ENCODE peak calls at places on chromosomes 1 and 21, in five cellular contexts. Y is WERI-Rb-1, R is IMR-90, M is heart left ventricle, J is adrenal gland. L is an unnamed sample.

GRCh38 chr1:29453502-29454240 is 217.3 kb downstream of the PTPRU start:
- DNase-seq in Y (peak), R (peak), M (no peak), J (peak), L (peak)

GRCh38 chr1:27031235-27032118 is 18.8 kb upstream of the TENT5B start:
- DNase-seq in Y (no peak), R (peak), M (peak), J (peak), L (peak)

GRCh38 chr1:201714542-201715276 is 114.2 kb upstream of the IPO9 start:
- DNase-seq in Y (no peak), R (peak), M (peak), J (peak), L (peak)

GRCh38 chr21:43903451-43904091 is 38.5 kb downstream of the AGPAT3 start:
- DNase-seq in Y (peak), R (no peak), M (no peak), J (peak), L (no peak)

GRCh38 chr1:85568660-85569059 is 11.9 kb upstream of the CCN1 start:
- DNase-seq in Y (no peak), R (no peak), M (no peak), J (no peak), L (no peak)

GRCh38 chr1:191022856-191023255 is 545.2 kb upstream of the BRINP3 start:
- DNase-seq in Y (no peak), R (peak), M (no peak), J (no peak), L (no peak)

GRCh38 chr1:145956776-145957442 is 908 bp downstream of the LIX1L start:
- DNase-seq in Y (no peak), R (peak), M (peak), J (peak), L (peak)

GRCh38 chr1:11729155-11729497 is 6.8 kb upstream of the AGTRAP start:
- DNase-seq in Y (no peak), R (no peak), M (no peak), J (no peak), L (no peak)

GRCh38 chr1:8595919-8596318 is 221.5 kb downstream of the RERE start:
- DNase-seq in Y (no peak), R (peak), M (no peak), J (no peak), L (no peak)

GRCh38 chr21:33870768-33871167 is 44.8 kb downstream of the ATP5PO start:
- DNase-seq in Y (no peak), R (peak), M (no peak), J (no peak), L (no peak)

GRCh38 chr1:147245586-147246021 is 3.1 kb downstream of the CHD1L start:
- DNase-seq in Y (no peak), R (no peak), M (no peak), J (no peak), L (no peak)

GRCh38 chr1:178464566-178464965 is 32.2 kb downstream of the CLEC20A start:
- DNase-seq in Y (no peak), R (no peak), M (no peak), J (no peak), L (no peak)

GRCh38 chr1:232886304-232886703 is 64.1 kb upstream of the NTPCR start:
- DNase-seq in Y (peak), R (no peak), M (no peak), J (no peak), L (peak)

GRCh38 chr1:200410566-200410878 is 686 bp upstream of the ZNF281 start:
- DNase-seq in Y (no peak), R (no peak), M (no peak), J (no peak), L (no peak)

GRCh38 chr1:245278846-245279245 is 124.1 kb downstream of the KIF26B start:
- DNase-seq in Y (no peak), R (no peak), M (no peak), J (no peak), L (no peak)

GRCh38 chr21:25934771-25935224 is 200.0 kb downstream of the GABPA start:
- DNase-seq in Y (no peak), R (peak), M (peak), J (peak), L (peak)

GRCh38 chr1:232812560-232812959 is 7.3 kb downstream of the MAP10 start:
- DNase-seq in Y (no peak), R (no peak), M (no peak), J (no peak), L (no peak)

GRCh38 chr1:175481126-175482071 is 262.0 kb downstream of the TNR start:
- DNase-seq in Y (no peak), R (peak), M (no peak), J (no peak), L (peak)

GRCh38 chr1:84758968-84759491 is 68.8 kb upstream of the SSX2IP start:
- DNase-seq in Y (no peak), R (peak), M (peak), J (peak), L (peak)

GRCh38 chr21:45524756-45525152 is 17.5 kb downstream of the SLC19A1 start:
- DNase-seq in Y (no peak), R (no peak), M (no peak), J (no peak), L (no peak)

GRCh38 chr1:50047916-50048694 is 24.4 kb upstream of the AGBL4 start:
- DNase-seq in Y (no peak), R (no peak), M (no peak), J (peak), L (no peak)

GRCh38 chr1:112501810-112502641 is 6.7 kb upstream of the WNT2B start:
- DNase-seq in Y (peak), R (peak), M (peak), J (peak), L (peak)

GRCh38 chr1:57729181-57729580 is 305.3 kb upstream of the DAB1 start:
- DNase-seq in Y (no peak), R (no peak), M (no peak), J (no peak), L (no peak)

GRCh38 chr1:229336345-229336744 is 6.5 kb downstream of the CCSAP start:
- DNase-seq in Y (no peak), R (no peak), M (no peak), J (no peak), L (no peak)

GRCh38 chr21:24118738-24119470 is 1488.4 kb downstream of the MRPL39 start:
- DNase-seq in Y (no peak), R (peak), M (no peak), J (no peak), L (no peak)

GRCh38 chr1:84442256-84442655 is 36.8 kb upstream of the RPF1 start:
- DNase-seq in Y (no peak), R (peak), M (no peak), J (no peak), L (peak)

GRCh38 chr1:50420283-50420682 is 3.0 kb downstream of the DMRTA2 start:
- DNase-seq in Y (no peak), R (no peak), M (no peak), J (no peak), L (no peak)

GRCh38 chr1:24065314-24065713 is 46.6 kb downstream of the MYOM3 start:
- DNase-seq in Y (no peak), R (no peak), M (no peak), J (no peak), L (no peak)

GRCh38 chr1:55375617-55376258 is 160.6 kb upstream of the USP24 start:
- DNase-seq in Y (peak), R (peak), M (peak), J (peak), L (peak)

GRCh38 chr21:35980821-35981220 is 79.5 kb downstream of the SETD4 start:
- DNase-seq in Y (no peak), R (no peak), M (no peak), J (no peak), L (no peak)

GRCh38 chr1:43910359-43910758 is 23.2 kb upstream of the ARTN start:
- DNase-seq in Y (no peak), R (no peak), M (no peak), J (no peak), L (no peak)

GRCh38 chr1:164649146-164649545 is 90.2 kb downstream of the PBX1 start:
- DNase-seq in Y (no peak), R (no peak), M (no peak), J (no peak), L (no peak)

GRCh38 chr1:242219298-242219901 is 220.5 kb upstream of the MAP1LC3C start:
- DNase-seq in Y (no peak), R (no peak), M (no peak), J (no peak), L (no peak)

GRCh38 chr1:112707217-112708001 is 482 bp upstream of the RHOC start:
- DNase-seq in Y (peak), R (peak), M (peak), J (peak), L (peak)

GRCh38 chr1:38603907-38604306 is 255.7 kb downstream of the RRAGC start:
- DNase-seq in Y (no peak), R (no peak), M (no peak), J (no peak), L (no peak)

DNA sequence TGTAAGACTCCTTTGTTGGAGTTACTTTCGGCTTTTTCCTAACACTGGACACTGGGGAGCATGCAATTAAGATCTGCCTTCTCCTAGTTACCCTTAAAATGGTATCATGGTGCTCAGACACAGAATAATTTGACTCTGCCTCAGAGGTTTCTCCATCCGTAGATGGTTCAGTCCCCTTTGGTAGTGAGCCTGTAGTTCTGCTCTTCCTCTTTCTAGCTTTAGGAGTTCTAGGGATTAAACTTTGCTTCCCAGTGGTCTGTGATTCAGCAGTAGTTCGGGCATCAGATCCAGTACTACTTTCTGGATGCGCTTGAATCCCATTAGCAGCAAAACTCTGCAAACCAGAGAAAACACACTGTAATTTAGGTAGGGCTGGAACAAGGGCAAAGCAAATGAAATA is 1.5 kb downstream of the DNTTIP2 start:
- DNase-seq in Y (no peak), R (no peak), M (no peak), J (no peak), L (no peak)
- H3K4me3 ChIP-seq in Y (no peak), R (no peak), M (no peak), J (no peak), L (no peak)

DNA sequence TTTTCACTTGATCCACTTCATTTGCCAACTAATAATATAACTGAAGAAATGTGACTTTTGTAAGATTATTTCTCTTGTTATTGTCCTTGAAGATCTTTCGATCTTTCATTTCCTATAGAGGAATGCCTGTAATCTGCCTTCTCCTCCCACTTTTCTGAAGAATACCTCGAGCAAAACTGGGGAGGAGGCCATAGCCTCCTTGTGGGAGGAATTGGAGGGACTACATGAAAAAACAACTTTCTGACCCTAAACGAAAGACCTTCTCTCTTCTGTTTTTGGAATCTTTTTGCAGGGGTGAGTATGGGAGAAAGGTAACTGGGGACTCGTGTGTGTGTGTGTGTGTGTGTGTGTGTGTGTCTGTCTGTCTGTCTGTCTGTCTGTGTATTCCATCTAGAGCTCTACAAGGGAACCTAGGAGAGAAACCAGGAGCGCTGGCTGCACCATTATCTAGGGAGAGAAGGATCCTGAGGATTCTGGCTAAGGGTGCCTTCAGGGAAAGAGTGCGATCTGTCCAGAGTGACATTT is 32.4 kb upstream of the MAB21L3 start:
- DNase-seq in Y (no peak), R (no peak), M (no peak), J (no peak), L (no peak)
- TF ChIP-seq CTCF in Y (no peak), R (no peak), M (no peak), J (no peak), L (no peak)

GRCh38 chr1:170162385-170163226 is 16.8 kb downstream of the NTMT2 start:
- DNase-seq in Y (peak), R (peak), M (peak), J (peak), L (peak)

GRCh38 chr1:170166518-170167180 is 20.9 kb downstream of the NTMT2 start:
- DNase-seq in Y (no peak), R (no peak), M (no peak), J (no peak), L (no peak)

GRCh38 chr1:170164103-170164763 is 18.5 kb downstream of the NTMT2 start:
- DNase-seq in Y (no peak), R (no peak), M (no peak), J (no peak), L (peak)

DNA sequence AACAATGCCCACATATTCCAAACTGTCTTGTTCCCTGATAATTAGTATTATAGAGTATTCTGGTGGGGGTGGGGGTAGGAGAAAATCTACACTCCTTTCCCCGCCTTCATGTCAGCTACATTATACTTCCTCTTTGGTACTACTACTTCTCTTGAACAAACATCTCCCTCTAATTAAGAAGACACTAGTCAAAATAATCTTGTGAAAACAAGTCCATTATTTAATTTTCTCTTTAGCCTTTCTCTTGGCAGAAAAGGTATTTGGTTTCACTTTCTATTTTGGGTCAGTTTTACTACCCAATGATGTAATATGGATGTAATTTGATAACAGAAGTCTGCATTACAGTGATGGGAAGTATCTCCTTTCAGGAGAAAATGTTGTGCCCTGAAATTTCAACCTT is 22.5 kb downstream of the NTMT2 start:
- DNase-seq in Y (no peak), R (peak), M (no peak), J (no peak), L (peak)
- H3K4me3 ChIP-seq in Y (no peak), R (no peak), M (no peak), J (peak), L (peak)

GRCh38 chr1:230867119-230867902 is 1.0 kb downstream of the C1orf198 start:
- DNase-seq in Y (no peak), R (no peak), M (no peak), J (no peak), L (no peak)

GRCh38 chr1:230870916-230871315 is 2.6 kb upstream of the C1orf198 start:
- DNase-seq in Y (no peak), R (no peak), M (no peak), J (no peak), L (no peak)

GRCh38 chr1:230869499-230869898 is 1.2 kb upstream of the C1orf198 start:
- DNase-seq in Y (no peak), R (peak), M (no peak), J (no peak), L (peak)

GRCh38 chr1:230867903-230868735 is at the start of gene C1orf198:
- DNase-seq in Y (peak), R (no peak), M (peak), J (peak), L (no peak)

DNA sequence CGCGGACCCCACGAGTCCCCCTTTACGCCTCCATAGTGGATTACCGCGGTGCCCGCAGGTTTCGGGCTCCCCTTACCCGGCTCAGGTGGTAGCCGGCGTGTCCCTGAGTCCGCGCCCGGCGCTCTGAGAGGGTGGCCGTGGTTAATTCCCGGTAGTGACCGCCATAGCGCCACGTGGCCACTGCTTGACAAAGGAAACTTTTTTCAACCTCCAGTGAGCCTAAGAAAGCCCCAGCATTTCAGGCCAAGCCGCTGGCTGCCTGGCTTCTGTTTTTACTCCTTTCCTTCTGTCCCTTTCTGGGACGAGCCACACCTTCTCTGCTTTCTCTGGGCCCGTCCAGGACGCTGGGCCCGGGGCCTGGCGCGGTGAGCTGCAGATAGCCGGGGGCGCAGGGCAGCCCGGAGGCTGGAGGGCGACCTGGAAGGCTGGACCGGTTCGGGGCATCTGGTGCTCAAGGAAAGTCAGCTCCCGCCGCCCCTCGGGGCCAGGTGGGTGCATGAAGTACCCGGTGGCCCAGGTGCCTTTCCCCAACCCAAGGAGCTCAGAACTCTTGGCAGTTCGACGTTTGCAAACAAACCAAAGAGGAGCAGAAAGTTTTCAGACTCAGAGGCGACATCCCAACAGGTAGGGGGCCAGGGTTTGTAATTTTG is 540 bp upstream of the C1orf198 start:
- DNase-seq in Y (peak), R (no peak), M (peak), J (peak), L (no peak)
- TF ChIP-seq CTCF in Y (no peak), R (no peak), M (no peak), J (no peak), L (no peak)

DNA sequence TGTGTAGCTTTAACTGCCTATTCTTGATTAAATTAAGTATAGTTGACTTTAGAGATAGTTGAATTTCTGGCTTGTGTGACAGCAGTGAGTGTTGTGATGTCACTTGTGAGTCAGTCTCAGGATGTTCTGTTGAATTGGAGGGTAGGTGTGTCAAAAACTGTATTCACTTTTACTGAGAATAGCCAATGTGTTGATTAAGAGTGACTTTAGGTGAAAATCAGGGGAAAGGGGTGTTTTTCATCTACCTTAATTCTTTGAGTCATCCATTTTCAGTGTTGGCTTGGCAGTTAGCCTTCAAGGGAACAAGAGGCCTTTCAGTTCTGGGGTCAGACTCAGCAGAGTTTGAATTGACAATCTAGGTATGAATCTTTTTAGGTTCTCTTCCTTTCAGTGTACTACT is 75.9 kb downstream of the CDC14A start:
- DNase-seq in Y (no peak), R (peak), M (no peak), J (no peak), L (no peak)
- H3K4me3 ChIP-seq in Y (no peak), R (no peak), M (no peak), J (no peak), L (no peak)

GRCh38 chr21:39375446-39375845 is 26.6 kb upstream of the HMGN1 start:
- DNase-seq in Y (no peak), R (no peak), M (no peak), J (no peak), L (no peak)

GRCh38 chr21:39381009-39381408 is 32.1 kb upstream of the HMGN1 start:
- DNase-seq in Y (no peak), R (no peak), M (no peak), J (no peak), L (no peak)

GRCh38 chr21:39379986-39380891 is 31.4 kb upstream of the HMGN1 start:
- DNase-seq in Y (peak), R (peak), M (peak), J (peak), L (peak)

GRCh38 chr21:39374046-39374445 is 25.2 kb upstream of the HMGN1 start:
- DNase-seq in Y (no peak), R (no peak), M (no peak), J (no peak), L (no peak)

DNA sequence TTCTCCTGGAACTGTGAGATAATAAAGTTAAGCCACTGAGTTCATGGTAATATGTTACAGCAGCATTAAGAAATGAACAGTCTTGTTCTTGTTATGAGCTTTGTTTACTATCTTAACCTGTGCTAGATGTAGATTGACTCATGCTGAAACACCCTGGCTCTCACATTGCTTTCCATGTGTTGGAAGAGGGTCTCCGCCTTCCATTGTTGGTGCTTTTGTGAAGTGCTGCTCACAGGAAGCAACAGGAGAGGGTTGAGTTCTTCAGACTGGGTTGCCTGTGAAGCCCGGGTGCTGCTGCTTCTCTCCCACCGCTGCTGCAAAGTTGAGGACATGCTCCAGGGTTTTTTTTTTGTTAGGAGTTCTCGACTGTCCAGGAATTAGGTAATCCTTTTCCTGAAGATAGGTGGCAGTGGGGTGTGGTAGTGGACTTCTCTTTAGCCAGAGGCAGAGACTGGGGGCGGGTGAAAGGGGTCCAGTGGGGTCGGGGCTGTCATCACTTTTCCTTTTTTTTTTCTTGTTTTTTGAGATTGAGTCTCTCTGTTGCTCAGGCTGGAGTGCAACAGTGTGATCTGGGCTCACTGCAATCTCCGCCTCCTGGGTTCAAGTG is 28.7 kb upstream of the HMGN1 start:
- DNase-seq in Y (no peak), R (no peak), M (no peak), J (no peak), L (no peak)
- TF ChIP-seq CTCF in Y (no peak), R (no peak), M (no peak), J (no peak), L (no peak)

GRCh38 chr1:92482404-92482664 is 4.4 kb downstream of the GFI1 start:
- DNase-seq in Y (no peak), R (no peak), M (no peak), J (peak), L (peak)
- H3K4me3 ChIP-seq in Y (peak), R (no peak), M (peak), J (peak), L (peak)